ENCODE peak calls at places on chromosomes 11 and 22, in four cellular contexts. One of them, this sample, is unnamed.

GRCh38 chr11:100932474-100933100 is 197.0 kb downstream of the PGR start:
- DNase-seq in A549: peak; percentile 17
- DNase-seq in head of caudate nucleus: no peak
- DNase-seq in stimulated activated CD4-positive, alpha-beta T cell treated with anti-CD3 and anti-CD28 coated beads, Interleukin-12 subunit alpha, Interleukin-12 subunit beta, amount 100 ng/mL, for 24 hours: no peak
- DNase-seq in this sample: no peak

GRCh38 chr11:83361831-83362230 is 75.7 kb upstream of the CCDC90B start:
- DNase-seq in A549: no peak
- DNase-seq in head of caudate nucleus: no peak
- DNase-seq in stimulated activated CD4-positive, alpha-beta T cell treated with anti-CD3 and anti-CD28 coated beads, Interleukin-12 subunit alpha, Interleukin-12 subunit beta, amount 100 ng/mL, for 24 hours: no peak
- DNase-seq in this sample: no peak

GRCh38 chr11:61855939-61856730 is 28.0 kb downstream of the FADS2 start:
- DNase-seq in stimulated activated CD4-positive, alpha-beta T cell treated with anti-CD3 and anti-CD28 coated beads, Interleukin-12 subunit alpha, Interleukin-12 subunit beta, amount 100 ng/mL, for 24 hours: no peak
- DNase-seq in head of caudate nucleus: no peak
- DNase-seq in A549: no peak
- DNase-seq in this sample: no peak

GRCh38 chr11:72828081-72828567 is 13.9 kb downstream of the ATG16L2 start:
- DNase-seq in head of caudate nucleus: no peak
- DNase-seq in A549: no peak
- DNase-seq in stimulated activated CD4-positive, alpha-beta T cell treated with anti-CD3 and anti-CD28 coated beads, Interleukin-12 subunit alpha, Interleukin-12 subunit beta, amount 100 ng/mL, for 24 hours: no peak
- DNase-seq in this sample: peak; percentile 23

GRCh38 chr11:19466314-19466713 is 225.6 kb upstream of the E2F8 start:
- DNase-seq in head of caudate nucleus: no peak
- DNase-seq in stimulated activated CD4-positive, alpha-beta T cell treated with anti-CD3 and anti-CD28 coated beads, Interleukin-12 subunit alpha, Interleukin-12 subunit beta, amount 100 ng/mL, for 24 hours: no peak
- DNase-seq in A549: no peak
- DNase-seq in this sample: no peak

GRCh38 chr11:69104212-69104855 is 51.4 kb upstream of the SMIM38 start:
- DNase-seq in A549: no peak
- DNase-seq in head of caudate nucleus: no peak
- DNase-seq in stimulated activated CD4-positive, alpha-beta T cell treated with anti-CD3 and anti-CD28 coated beads, Interleukin-12 subunit alpha, Interleukin-12 subunit beta, amount 100 ng/mL, for 24 hours: no peak
- DNase-seq in this sample: no peak

GRCh38 chr11:19352736-19353110 is 112.0 kb upstream of the E2F8 start:
- DNase-seq in stimulated activated CD4-positive, alpha-beta T cell treated with anti-CD3 and anti-CD28 coated beads, Interleukin-12 subunit alpha, Interleukin-12 subunit beta, amount 100 ng/mL, for 24 hours: no peak
- DNase-seq in A549: no peak
- DNase-seq in head of caudate nucleus: no peak
- DNase-seq in this sample: no peak

GRCh38 chr22:24436553-24436952 is 9.2 kb downstream of the ADORA2A start:
- DNase-seq in head of caudate nucleus: no peak
- DNase-seq in stimulated activated CD4-positive, alpha-beta T cell treated with anti-CD3 and anti-CD28 coated beads, Interleukin-12 subunit alpha, Interleukin-12 subunit beta, amount 100 ng/mL, for 24 hours: no peak
- DNase-seq in A549: no peak
- DNase-seq in this sample: no peak

This sample was measured in GM06990.